ENCODE peak calls at places on chromosomes 3 and 15, in six cellular contexts. X is A549; U is AG09309; F is GM12892; V is NT2/D1; G is stimulated activated CD8-positive, alpha-beta memory T cell treated with anti-CD3 and anti-CD28 coated beads, Interleukin-15, amount 100 ng/mL, for 1 hour. Y is an unnamed sample.

GRCh38 chr3:69328903-69329302 is 57.0 kb downstream of the FRMD4B start:
- DNase-seq in V (no peak), U (no peak), X (no peak), G (no peak), F (no peak), Y (no peak)

GRCh38 chr15:68492855-68493254 is 60.9 kb upstream of the ITGA11 start:
- DNase-seq in G (no peak), U (no peak), V (no peak), F (no peak), X (no peak), Y (no peak)

GRCh38 chr3:8420613-8421012 is 81.0 kb upstream of the LMCD1 start:
- DNase-seq in G (no peak), F (no peak), V (no peak), U (no peak), X (no peak), Y (no peak)

GRCh38 chr3:31064021-31064420 is 169.6 kb upstream of the GADL1 start:
- DNase-seq in V (no peak), U (no peak), X (no peak), F (no peak), G (no peak), Y (no peak)

GRCh38 chr3:187567741-187568140 is 102.5 kb downstream of the SST start:
- DNase-seq in V (no peak), U (peak), X (no peak), F (no peak), G (no peak), Y (no peak)

GRCh38 chr3:159458010-159458409 is 530.6 kb upstream of the IL12A start:
- DNase-seq in X (no peak), F (no peak), U (peak), V (peak), G (no peak), Y (no peak)

GRCh38 chr15:71054286-71054952 is 60.9 kb upstream of the THSD4 start:
- DNase-seq in F (no peak), V (no peak), G (no peak), U (no peak), X (no peak), Y (no peak)

GRCh38 chr3:15805756-15806266 is 8.0 kb upstream of the ANKRD28 start:
- DNase-seq in G (no peak), X (no peak), V (no peak), U (no peak), F (peak), Y (no peak)

GRCh38 chr3:100158877-100159563 is 44.7 kb upstream of the FILIP1L start:
- DNase-seq in G (no peak), F (no peak), V (no peak), U (no peak), X (no peak), Y (no peak)

GRCh38 chr3:165983284-165983683 is 146.1 kb upstream of the BCHE start:
- DNase-seq in X (no peak), G (no peak), U (no peak), F (no peak), V (no peak), Y (no peak)

GRCh38 chr3:50971487-50971924 is 296.8 kb downstream of the DOCK3 start:
- DNase-seq in U (no peak), F (peak), V (peak), G (peak), X (peak), Y (peak)

GRCh38 chr3:161403251-161403650 is 31.9 kb upstream of the SPTSSB start:
- DNase-seq in X (no peak), F (no peak), U (no peak), G (no peak), V (no peak), Y (no peak)

GRCh38 chr15:58505581-58505980 is 73.8 kb downstream of the LIPC start:
- DNase-seq in V (no peak), U (no peak), F (no peak), G (no peak), X (no peak), Y (no peak)

GRCh38 chr15:71448688-71449114 is 333.4 kb downstream of the THSD4 start:
- DNase-seq in V (no peak), G (no peak), X (peak), F (no peak), U (peak), Y (peak)

GRCh38 chr15:86059851-86060250 is 19.8 kb upstream of the AGBL1 start:
- DNase-seq in X (no peak), F (no peak), G (no peak), V (no peak), U (no peak), Y (no peak)

GRCh38 chr3:124535306-124535705 is 194.9 kb upstream of the UMPS start:
- DNase-seq in G (no peak), U (no peak), F (no peak), V (no peak), X (no peak), Y (no peak)

GRCh38 chr15:31752363-31752762 is 278.0 kb upstream of the CHRNA7 start:
- DNase-seq in U (no peak), G (no peak), F (no peak), X (no peak), V (no peak), Y (no peak)

GRCh38 chr3:127351775-127352350 is 64.0 kb upstream of the PRR20G start:
- DNase-seq in F (no peak), G (no peak), X (no peak), U (no peak), V (no peak), Y (no peak)

GRCh38 chr15:50909044-50909342 is 510 bp downstream of the AP4E1 start:
- DNase-seq in X (no peak), G (no peak), V (no peak), U (no peak), F (no peak), Y (no peak)

GRCh38 chr3:157089455-157090221 is 70.3 kb downstream of the CCNL1 start:
- DNase-seq in V (no peak), F (no peak), X (no peak), G (no peak), U (no peak), Y (no peak)

GRCh38 chr15:88187195-88187594 is 69.3 kb downstream of the NTRK3 start:
- DNase-seq in X (peak), U (no peak), F (no peak), V (no peak), G (no peak), Y (no peak)

GRCh38 chr3:69012836-69013255 is 638 bp downstream of the EOGT start:
- DNase-seq in F (peak), X (peak), V (no peak), G (no peak), U (no peak), Y (no peak)

GRCh38 chr3:50242778-50243551 is 7.0 kb downstream of the GNAI2 start:
- DNase-seq in X (no peak), V (no peak), U (no peak), F (no peak), G (no peak), Y (no peak)

GRCh38 chr15:28020644-28021043 is 78.5 kb downstream of the OCA2 start:
- DNase-seq in U (no peak), V (no peak), X (no peak), F (no peak), G (no peak), Y (no peak)

GRCh38 chr15:70339551-70340517 is 242.1 kb upstream of the TLE3 start:
- DNase-seq in G (no peak), U (no peak), V (no peak), F (no peak), X (no peak), Y (no peak)

GRCh38 chr3:105495021-105495420 is 128.3 kb downstream of the ALCAM start:
- DNase-seq in F (no peak), V (no peak), G (no peak), U (no peak), X (no peak), Y (no peak)

GRCh38 chr3:189292667-189293478 is 121.1 kb downstream of the TPRG1 start:
- DNase-seq in V (no peak), G (no peak), X (no peak), F (no peak), U (no peak), Y (no peak)

GRCh38 chr3:70849911-70850699 is 537.7 kb upstream of the MDFIC2 start:
- DNase-seq in F (no peak), G (no peak), U (peak), X (peak), V (no peak), Y (no peak)

GRCh38 chr3:197297476-197298340 is 704 bp downstream of the DLG1 start:
- DNase-seq in X (peak), V (peak), G (peak), F (peak), U (no peak), Y (peak)

GRCh38 chr3:153970735-153971347 is 150.3 kb upstream of the ARHGEF26 start:
- DNase-seq in U (no peak), X (peak), G (no peak), F (no peak), V (no peak), Y (no peak)

GRCh38 chr3:69370156-69370944 is 15.5 kb downstream of the FRMD4B start:
- DNase-seq in U (no peak), F (no peak), X (no peak), V (no peak), G (no peak), Y (no peak)

GRCh38 chr3:52278510-52279069 is at the start of gene WDR82:
- DNase-seq in F (peak), U (peak), X (peak), G (peak), V (peak), Y (peak)

GRCh38 chr15:49876401-49877038 is 242.5 kb downstream of the ATP8B4 start:
- DNase-seq in U (no peak), V (peak), X (no peak), G (no peak), F (no peak), Y (peak)

GRCh38 chr3:138349926-138350665 is 1.7 kb downstream of the MRAS start:
- DNase-seq in G (no peak), V (no peak), U (no peak), F (no peak), X (no peak), Y (no peak)

GRCh38 chr3:179015551-179016020 is 56.0 kb downstream of the ZMAT3 start:
- DNase-seq in G (peak), F (no peak), X (peak), U (peak), V (peak), Y (peak)

GRCh38 chr3:129605593-129606521 is 619 bp downstream of the PLXND1 start:
- DNase-seq in X (peak), V (no peak), G (no peak), F (no peak), U (no peak), Y (no peak)

Y was measured in NCI-H1048.